ENCODE peak calls at places on chromosomes 7 and 10, in seven cellular contexts. C is NCI-H1092 treated with DMSO at 0.1 percent for 48 hours; P is H54; B is ACHN; D is CD8-positive, alpha-beta memory T cell; E is NCI-H1930; N is pons. S is an unnamed sample.

GRCh38 chr10:33347227-33347626 is 12.8 kb upstream of the NRP1 start:
- DNase-seq in C (no peak), P (no peak), B (no peak), D (no peak), E (no peak), N (no peak), S (no peak)

GRCh38 chr10:132685121-132685891 is 100.6 kb downstream of the NKX6-2 start:
- DNase-seq in C (no peak), P (peak; percentile 82), B (no peak), D (no peak), E (no peak), N (peak; percentile 92), S (no peak)

GRCh38 chr10:124037784-124038183 is 55.6 kb downstream of the CHST15 start:
- DNase-seq in C (no peak), P (no peak), B (no peak), D (no peak), E (no peak), N (no peak), S (no peak)

GRCh38 chr7:117229350-117229749 is 93.5 kb downstream of the WNT2 start:
- DNase-seq in C (no peak), P (no peak), B (no peak), D (no peak), E (no peak), N (no peak), S (no peak)

GRCh38 chr7:762891-763290 is 35.8 kb upstream of the PRKAR1B start:
- DNase-seq in C (no peak), P (no peak), B (no peak), D (no peak), E (no peak), N (no peak), S (no peak)

GRCh38 chr7:41711283-41712064 is 8.6 kb upstream of the INHBA start:
- DNase-seq in C (no peak), P (no peak), B (no peak), D (no peak), E (peak; percentile 8), N (no peak), S (no peak)

GRCh38 chr7:157709531-157710251 is 372.9 kb downstream of the DNAJB6 start:
- DNase-seq in C (no peak), P (no peak), B (no peak), D (no peak), E (no peak), N (no peak), S (no peak)

GRCh38 chr10:34489436-34489835 is 325.7 kb downstream of the PARD3 start:
- DNase-seq in C (no peak), P (no peak), B (no peak), D (no peak), E (no peak), N (no peak), S (no peak)

GRCh38 chr7:6160191-6160623 is 112.2 kb downstream of the CYTH3 start:
- DNase-seq in C (no peak), P (peak; percentile 78), B (peak; percentile 45), D (no peak), E (no peak), N (peak; percentile 38), S (no peak)

GRCh38 chr10:117132751-117133231 is 5.3 kb downstream of the VAX1 start:
- DNase-seq in C (no peak), P (no peak), B (no peak), D (no peak), E (no peak), N (no peak), S (no peak)

GRCh38 chr10:30502266-30503058 is 68.5 kb downstream of the MAP3K8 start:
- DNase-seq in C (no peak), P (no peak), B (no peak), D (peak; percentile 69), E (no peak), N (no peak), S (no peak)

GRCh38 chr10:66564341-66564740 is 361.5 kb upstream of the LRRTM3 start:
- DNase-seq in C (no peak), P (no peak), B (no peak), D (no peak), E (no peak), N (no peak), S (no peak)

GRCh38 chr7:131357282-131357880 is 29.7 kb downstream of the MKLN1 start:
- DNase-seq in C (no peak), P (no peak), B (no peak), D (no peak), E (no peak), N (no peak), S (no peak)

GRCh38 chr7:24697416-24697815 is 59.8 kb downstream of the GSDME start:
- DNase-seq in C (no peak), P (no peak), B (no peak), D (no peak), E (no peak), N (no peak), S (no peak)

GRCh38 chr10:66215005-66215404 is 710.8 kb upstream of the LRRTM3 start:
- DNase-seq in C (no peak), P (no peak), B (peak; percentile 10), D (no peak), E (no peak), N (no peak), S (no peak)

GRCh38 chr7:33719059-33719581 is 186.2 kb upstream of the BMPER start:
- DNase-seq in C (no peak), P (no peak), B (no peak), D (no peak), E (no peak), N (peak; percentile 49), S (no peak)

GRCh38 chr7:111012152-111012551 is 78.8 kb upstream of the LRRN3 start:
- DNase-seq in C (no peak), P (no peak), B (no peak), D (no peak), E (no peak), N (no peak), S (no peak)

S was measured in NCI-H1048.